ENCODE peak calls at places on chromosomes 13 and 19, in seven cellular contexts. One of them, this sample, is unnamed.

GRCh38 chr13:45391926-45392325 is 26.2 kb downstream of the SLC25A30 start:
- DNase-seq in activated CD4-positive, CD25-positive, alpha-beta regulatory T cell: no peak
- DNase-seq in DMS153: no peak
- DNase-seq in stimulated activated CD4-positive, alpha-beta T cell treated with anti-CD3 and anti-CD28 coated beads, Interleukin-4, amount 100 ng/mL, for 48 hours: no peak
- DNase-seq in Karpas-422: no peak
- DNase-seq in anterior cingulate cortex: no peak
- DNase-seq in fibroblast of lung: no peak
- DNase-seq in this sample: no peak

GRCh38 chr13:112103971-112104872 is 37.3 kb downstream of the SOX1 start:
- DNase-seq in activated CD4-positive, CD25-positive, alpha-beta regulatory T cell: no peak
- DNase-seq in anterior cingulate cortex: peak
- DNase-seq in Karpas-422: no peak
- DNase-seq in DMS153: no peak
- DNase-seq in stimulated activated CD4-positive, alpha-beta T cell treated with anti-CD3 and anti-CD28 coated beads, Interleukin-4, amount 100 ng/mL, for 48 hours: no peak
- DNase-seq in fibroblast of lung: no peak
- DNase-seq in this sample: no peak

GRCh38 chr13:110280996-110281688 is 25.8 kb downstream of the COL4A1 start:
- DNase-seq in DMS153: no peak
- DNase-seq in anterior cingulate cortex: no peak
- DNase-seq in Karpas-422: no peak
- DNase-seq in activated CD4-positive, CD25-positive, alpha-beta regulatory T cell: no peak
- DNase-seq in fibroblast of lung: no peak
- DNase-seq in stimulated activated CD4-positive, alpha-beta T cell treated with anti-CD3 and anti-CD28 coated beads, Interleukin-4, amount 100 ng/mL, for 48 hours: no peak
- DNase-seq in this sample: no peak

GRCh38 chr19:33796164-33797100 is at the start of gene KCTD15:
- DNase-seq in fibroblast of lung: peak
- DNase-seq in stimulated activated CD4-positive, alpha-beta T cell treated with anti-CD3 and anti-CD28 coated beads, Interleukin-4, amount 100 ng/mL, for 48 hours: no peak
- DNase-seq in anterior cingulate cortex: no peak
- DNase-seq in Karpas-422: no peak
- DNase-seq in activated CD4-positive, CD25-positive, alpha-beta regulatory T cell: no peak
- DNase-seq in DMS153: no peak
- DNase-seq in this sample: peak

GRCh38 chr19:51440052-51440451 is 18.2 kb downstream of the SIGLEC8 start:
- DNase-seq in anterior cingulate cortex: no peak
- DNase-seq in Karpas-422: no peak
- DNase-seq in stimulated activated CD4-positive, alpha-beta T cell treated with anti-CD3 and anti-CD28 coated beads, Interleukin-4, amount 100 ng/mL, for 48 hours: no peak
- DNase-seq in fibroblast of lung: no peak
- DNase-seq in activated CD4-positive, CD25-positive, alpha-beta regulatory T cell: no peak
- DNase-seq in DMS153: no peak
- DNase-seq in this sample: no peak

GRCh38 chr13:74061939-74062595 is 72.1 kb downstream of the KLF12 start:
- DNase-seq in DMS153: no peak
- DNase-seq in Karpas-422: peak
- DNase-seq in fibroblast of lung: peak
- DNase-seq in anterior cingulate cortex: no peak
- DNase-seq in activated CD4-positive, CD25-positive, alpha-beta regulatory T cell: no peak
- DNase-seq in stimulated activated CD4-positive, alpha-beta T cell treated with anti-CD3 and anti-CD28 coated beads, Interleukin-4, amount 100 ng/mL, for 48 hours: no peak
- DNase-seq in this sample: no peak

GRCh38 chr19:17522988-17523872 is 11.8 kb downstream of the PGLS start:
- DNase-seq in Karpas-422: peak
- DNase-seq in fibroblast of lung: no peak
- DNase-seq in anterior cingulate cortex: no peak
- DNase-seq in activated CD4-positive, CD25-positive, alpha-beta regulatory T cell: peak
- DNase-seq in stimulated activated CD4-positive, alpha-beta T cell treated with anti-CD3 and anti-CD28 coated beads, Interleukin-4, amount 100 ng/mL, for 48 hours: no peak
- DNase-seq in DMS153: no peak
- DNase-seq in this sample: no peak

GRCh38 chr19:58476498-58477015 is 405 bp downstream of the ZNF446 start:
- DNase-seq in anterior cingulate cortex: no peak
- DNase-seq in Karpas-422: peak
- DNase-seq in DMS153: no peak
- DNase-seq in stimulated activated CD4-positive, alpha-beta T cell treated with anti-CD3 and anti-CD28 coated beads, Interleukin-4, amount 100 ng/mL, for 48 hours: no peak
- DNase-seq in activated CD4-positive, CD25-positive, alpha-beta regulatory T cell: no peak
- DNase-seq in fibroblast of lung: no peak
- DNase-seq in this sample: no peak

GRCh38 chr13:78197231-78197630 is 278.6 kb upstream of the EDNRB start:
- DNase-seq in anterior cingulate cortex: no peak
- DNase-seq in fibroblast of lung: no peak
- DNase-seq in Karpas-422: no peak
- DNase-seq in stimulated activated CD4-positive, alpha-beta T cell treated with anti-CD3 and anti-CD28 coated beads, Interleukin-4, amount 100 ng/mL, for 48 hours: no peak
- DNase-seq in activated CD4-positive, CD25-positive, alpha-beta regulatory T cell: no peak
- DNase-seq in DMS153: no peak
- DNase-seq in this sample: no peak

GRCh38 chr13:46731535-46731934 is 65.4 kb downstream of the ESD start:
- DNase-seq in DMS153: no peak
- DNase-seq in stimulated activated CD4-positive, alpha-beta T cell treated with anti-CD3 and anti-CD28 coated beads, Interleukin-4, amount 100 ng/mL, for 48 hours: no peak
- DNase-seq in anterior cingulate cortex: no peak
- DNase-seq in Karpas-422: no peak
- DNase-seq in activated CD4-positive, CD25-positive, alpha-beta regulatory T cell: no peak
- DNase-seq in fibroblast of lung: no peak
- DNase-seq in this sample: no peak

GRCh38 chr13:59345316-59345715 is 818.4 kb downstream of the DIAPH3 start:
- DNase-seq in anterior cingulate cortex: no peak
- DNase-seq in fibroblast of lung: peak
- DNase-seq in activated CD4-positive, CD25-positive, alpha-beta regulatory T cell: no peak
- DNase-seq in stimulated activated CD4-positive, alpha-beta T cell treated with anti-CD3 and anti-CD28 coated beads, Interleukin-4, amount 100 ng/mL, for 48 hours: no peak
- DNase-seq in DMS153: no peak
- DNase-seq in Karpas-422: no peak
- DNase-seq in this sample: no peak

GRCh38 chr19:40278361-40279045 is 6.6 kb downstream of the AKT2 start:
- DNase-seq in fibroblast of lung: no peak
- DNase-seq in stimulated activated CD4-positive, alpha-beta T cell treated with anti-CD3 and anti-CD28 coated beads, Interleukin-4, amount 100 ng/mL, for 48 hours: no peak
- DNase-seq in DMS153: no peak
- DNase-seq in anterior cingulate cortex: no peak
- DNase-seq in Karpas-422: no peak
- DNase-seq in activated CD4-positive, CD25-positive, alpha-beta regulatory T cell: no peak
- DNase-seq in this sample: no peak

GRCh38 chr19:16585808-16586476 is 13.7 kb upstream of the SLC35E1 start:
- DNase-seq in activated CD4-positive, CD25-positive, alpha-beta regulatory T cell: no peak
- DNase-seq in stimulated activated CD4-positive, alpha-beta T cell treated with anti-CD3 and anti-CD28 coated beads, Interleukin-4, amount 100 ng/mL, for 48 hours: peak
- DNase-seq in DMS153: no peak
- DNase-seq in fibroblast of lung: no peak
- DNase-seq in anterior cingulate cortex: no peak
- DNase-seq in Karpas-422: peak
- DNase-seq in this sample: no peak

GRCh38 chr13:37386276-37386675 is 212.3 kb downstream of the POSTN start:
- DNase-seq in Karpas-422: no peak
- DNase-seq in activated CD4-positive, CD25-positive, alpha-beta regulatory T cell: no peak
- DNase-seq in stimulated activated CD4-positive, alpha-beta T cell treated with anti-CD3 and anti-CD28 coated beads, Interleukin-4, amount 100 ng/mL, for 48 hours: no peak
- DNase-seq in fibroblast of lung: no peak
- DNase-seq in anterior cingulate cortex: no peak
- DNase-seq in DMS153: no peak
- DNase-seq in this sample: no peak

GRCh38 chr19:47663911-47664771 is 49.1 kb upstream of the EHD2 start:
- DNase-seq in anterior cingulate cortex: peak
- DNase-seq in fibroblast of lung: peak
- DNase-seq in Karpas-422: no peak
- DNase-seq in DMS153: no peak
- DNase-seq in stimulated activated CD4-positive, alpha-beta T cell treated with anti-CD3 and anti-CD28 coated beads, Interleukin-4, amount 100 ng/mL, for 48 hours: no peak
- DNase-seq in activated CD4-positive, CD25-positive, alpha-beta regulatory T cell: no peak
- DNase-seq in this sample: no peak

GRCh38 chr19:48169585-48169973 is 565 bp downstream of the LIG1 start:
- DNase-seq in anterior cingulate cortex: peak
- DNase-seq in fibroblast of lung: peak
- DNase-seq in Karpas-422: peak
- DNase-seq in stimulated activated CD4-positive, alpha-beta T cell treated with anti-CD3 and anti-CD28 coated beads, Interleukin-4, amount 100 ng/mL, for 48 hours: peak
- DNase-seq in activated CD4-positive, CD25-positive, alpha-beta regulatory T cell: peak
- DNase-seq in DMS153: peak
- DNase-seq in this sample: peak

GRCh38 chr19:7230826-7231225 is 63.4 kb downstream of the INSR start:
- DNase-seq in activated CD4-positive, CD25-positive, alpha-beta regulatory T cell: no peak
- DNase-seq in Karpas-422: no peak
- DNase-seq in stimulated activated CD4-positive, alpha-beta T cell treated with anti-CD3 and anti-CD28 coated beads, Interleukin-4, amount 100 ng/mL, for 48 hours: no peak
- DNase-seq in fibroblast of lung: no peak
- DNase-seq in anterior cingulate cortex: peak
- DNase-seq in DMS153: no peak
- DNase-seq in this sample: no peak

GRCh38 chr19:42254850-42255765 is at the start of gene ERF:
- DNase-seq in stimulated activated CD4-positive, alpha-beta T cell treated with anti-CD3 and anti-CD28 coated beads, Interleukin-4, amount 100 ng/mL, for 48 hours: peak
- DNase-seq in activated CD4-positive, CD25-positive, alpha-beta regulatory T cell: peak
- DNase-seq in fibroblast of lung: peak
- DNase-seq in anterior cingulate cortex: peak
- DNase-seq in DMS153: peak
- DNase-seq in Karpas-422: peak
- DNase-seq in this sample: peak

GRCh38 chr13:39956036-39956435 is 300.6 kb downstream of the COG6 start:
- DNase-seq in DMS153: no peak
- DNase-seq in activated CD4-positive, CD25-positive, alpha-beta regulatory T cell: no peak
- DNase-seq in stimulated activated CD4-positive, alpha-beta T cell treated with anti-CD3 and anti-CD28 coated beads, Interleukin-4, amount 100 ng/mL, for 48 hours: peak
- DNase-seq in fibroblast of lung: no peak
- DNase-seq in anterior cingulate cortex: no peak
- DNase-seq in Karpas-422: no peak
- DNase-seq in this sample: no peak

GRCh38 chr13:35789335-35790166 is 313.1 kb upstream of the MAB21L1 start:
- DNase-seq in Karpas-422: peak
- DNase-seq in DMS153: peak
- DNase-seq in anterior cingulate cortex: no peak
- DNase-seq in fibroblast of lung: peak
- DNase-seq in stimulated activated CD4-positive, alpha-beta T cell treated with anti-CD3 and anti-CD28 coated beads, Interleukin-4, amount 100 ng/mL, for 48 hours: no peak
- DNase-seq in activated CD4-positive, CD25-positive, alpha-beta regulatory T cell: no peak
- DNase-seq in this sample: no peak

GRCh38 chr19:7199613-7200533 is 94.3 kb downstream of the INSR start:
- DNase-seq in fibroblast of lung: no peak
- DNase-seq in DMS153: no peak
- DNase-seq in stimulated activated CD4-positive, alpha-beta T cell treated with anti-CD3 and anti-CD28 coated beads, Interleukin-4, amount 100 ng/mL, for 48 hours: no peak
- DNase-seq in anterior cingulate cortex: no peak
- DNase-seq in Karpas-422: no peak
- DNase-seq in activated CD4-positive, CD25-positive, alpha-beta regulatory T cell: no peak
- DNase-seq in this sample: no peak

GRCh38 chr19:5691930-5692784 is 2.1 kb downstream of the RPL36 start:
- DNase-seq in DMS153: no peak
- DNase-seq in anterior cingulate cortex: no peak
- DNase-seq in Karpas-422: no peak
- DNase-seq in fibroblast of lung: no peak
- DNase-seq in stimulated activated CD4-positive, alpha-beta T cell treated with anti-CD3 and anti-CD28 coated beads, Interleukin-4, amount 100 ng/mL, for 48 hours: no peak
- DNase-seq in activated CD4-positive, CD25-positive, alpha-beta regulatory T cell: no peak
- DNase-seq in this sample: no peak

GRCh38 chr13:94598281-94598680 is 2.3 kb upstream of the TGDS start:
- DNase-seq in Karpas-422: no peak
- DNase-seq in activated CD4-positive, CD25-positive, alpha-beta regulatory T cell: no peak
- DNase-seq in fibroblast of lung: no peak
- DNase-seq in DMS153: no peak
- DNase-seq in anterior cingulate cortex: no peak
- DNase-seq in stimulated activated CD4-positive, alpha-beta T cell treated with anti-CD3 and anti-CD28 coated beads, Interleukin-4, amount 100 ng/mL, for 48 hours: no peak
- DNase-seq in this sample: no peak

This sample was measured in NCI-H774.